ENCODE peak calls at places on chromosomes 7 and 10, in six cellular contexts. One of them, this sample, is unnamed.

GRCh38 chr7:95622001-95622549 is 25.8 kb upstream of the PDK4 start:
- DNase-seq in H9: no peak
- DNase-seq in IMR-90: no peak
- DNase-seq in H1: no peak
- DNase-seq in trophoblast cell: no peak
- DNase-seq in neuronal stem cell: no peak
- DNase-seq in this sample: no peak

GRCh38 chr7:28745351-28745750 is 212.8 kb downstream of the TRIL start:
- DNase-seq in H9: no peak
- DNase-seq in IMR-90: no peak
- DNase-seq in H1: no peak
- DNase-seq in trophoblast cell: no peak
- DNase-seq in neuronal stem cell: no peak
- DNase-seq in this sample: no peak

GRCh38 chr7:28405662-28406061 is 6.7 kb upstream of the CREB5 start:
- DNase-seq in H9: no peak
- DNase-seq in IMR-90: peak; percentile 97
- DNase-seq in H1: no peak
- DNase-seq in trophoblast cell: peak; percentile 36
- DNase-seq in neuronal stem cell: no peak
- DNase-seq in this sample: peak; percentile 29

GRCh38 chr10:72335394-72336258 is 19.1 kb downstream of the DNAJB12 start:
- DNase-seq in H9: no peak
- DNase-seq in IMR-90: no peak
- DNase-seq in H1: no peak
- DNase-seq in trophoblast cell: no peak
- DNase-seq in neuronal stem cell: no peak
- DNase-seq in this sample: peak; percentile 78

GRCh38 chr10:110420401-110421193 is 77.1 kb upstream of the DUSP5 start:
- DNase-seq in H9: no peak
- DNase-seq in IMR-90: peak; percentile 61
- DNase-seq in H1: no peak
- DNase-seq in trophoblast cell: no peak
- DNase-seq in neuronal stem cell: no peak
- DNase-seq in this sample: peak; percentile 65

GRCh38 chr7:89661876-89662275 is 492.4 kb upstream of the STEAP1 start:
- DNase-seq in H9: no peak
- DNase-seq in IMR-90: no peak
- DNase-seq in H1: no peak
- DNase-seq in trophoblast cell: no peak
- DNase-seq in neuronal stem cell: no peak
- DNase-seq in this sample: no peak

GRCh38 chr7:111223802-111224253 is 132.9 kb downstream of the LRRN3 start:
- DNase-seq in H9: no peak
- DNase-seq in IMR-90: no peak
- DNase-seq in H1: no peak
- DNase-seq in trophoblast cell: no peak
- DNase-seq in neuronal stem cell: no peak
- DNase-seq in this sample: no peak

GRCh38 chr10:101007099-101007711 is 7.6 kb downstream of the LZTS2 start:
- DNase-seq in H9: no peak
- DNase-seq in IMR-90: peak; percentile 66
- DNase-seq in H1: no peak
- DNase-seq in trophoblast cell: no peak
- DNase-seq in neuronal stem cell: no peak
- DNase-seq in this sample: no peak

GRCh38 chr10:89515031-89515841 is 20.2 kb downstream of the SLC16A12 start:
- DNase-seq in H9: no peak
- DNase-seq in IMR-90: peak; percentile 100
- DNase-seq in H1: no peak
- DNase-seq in trophoblast cell: no peak
- DNase-seq in neuronal stem cell: no peak
- DNase-seq in this sample: peak; percentile 96

GRCh38 chr7:51315393-51316261 is 982 bp downstream of the COBL start:
- DNase-seq in H9: peak; percentile 56
- DNase-seq in IMR-90: no peak
- DNase-seq in H1: no peak
- DNase-seq in trophoblast cell: peak; percentile 83
- DNase-seq in neuronal stem cell: peak; percentile 42
- DNase-seq in this sample: peak; percentile 11

GRCh38 chr7:141844256-141844655 is 3.0 kb upstream of the PRSS37 start:
- DNase-seq in H9: no peak
- DNase-seq in IMR-90: no peak
- DNase-seq in H1: no peak
- DNase-seq in trophoblast cell: no peak
- DNase-seq in neuronal stem cell: no peak
- DNase-seq in this sample: no peak

GRCh38 chr7:7681191-7681935 is 37.0 kb downstream of the RPA3 start:
- DNase-seq in H9: no peak
- DNase-seq in IMR-90: peak; percentile 61
- DNase-seq in H1: no peak
- DNase-seq in trophoblast cell: peak; percentile 89
- DNase-seq in neuronal stem cell: peak; percentile 18
- DNase-seq in this sample: peak; percentile 71

GRCh38 chr10:78804356-78805032 is 264.3 kb upstream of the ZMIZ1 start:
- DNase-seq in H9: no peak
- DNase-seq in IMR-90: no peak
- DNase-seq in H1: no peak
- DNase-seq in trophoblast cell: no peak
- DNase-seq in neuronal stem cell: no peak
- DNase-seq in this sample: peak; percentile 28

GRCh38 chr7:50781371-50781770 is 1.3 kb downstream of the GRB10 start:
- DNase-seq in H9: no peak
- DNase-seq in IMR-90: no peak
- DNase-seq in H1: no peak
- DNase-seq in trophoblast cell: peak; percentile 30
- DNase-seq in neuronal stem cell: no peak
- DNase-seq in this sample: no peak

GRCh38 chr10:120948889-120949382 is 97.8 kb downstream of the WDR11 start:
- DNase-seq in H9: peak; percentile 75
- DNase-seq in IMR-90: peak; percentile 55
- DNase-seq in H1: peak; percentile 44
- DNase-seq in trophoblast cell: peak; percentile 82
- DNase-seq in neuronal stem cell: peak; percentile 67
- DNase-seq in this sample: peak; percentile 69

GRCh38 chr10:96511044-96511945 is 2.4 kb downstream of the TLL2 start:
- DNase-seq in H9: peak; percentile 86
- DNase-seq in IMR-90: peak; percentile 17
- DNase-seq in H1: peak; percentile 44
- DNase-seq in trophoblast cell: peak; percentile 84
- DNase-seq in neuronal stem cell: no peak
- DNase-seq in this sample: peak; percentile 31

GRCh38 chr7:125316451-125316850 is 386.8 kb upstream of the POT1 start:
- DNase-seq in H9: peak; percentile 91
- DNase-seq in IMR-90: no peak
- DNase-seq in H1: peak; percentile 68
- DNase-seq in trophoblast cell: peak; percentile 3
- DNase-seq in neuronal stem cell: peak; percentile 35
- DNase-seq in this sample: peak; percentile 37
- H3K4ac ChIP-seq in H9: no peak overlapping the region
- H3K4ac ChIP-seq in IMR-90: no peak overlapping the region
- H3K4ac ChIP-seq in H1: no peak overlapping the region
- H3K4ac ChIP-seq in trophoblast cell: no peak overlapping the region
- H3K4ac ChIP-seq in neuronal stem cell: no peak overlapping the region
- H3K4ac ChIP-seq in this sample: no peak overlapping the region

GRCh38 chr10:10794776-10795175 is 222.9 kb upstream of the CELF2 start:
- DNase-seq in H9: no peak
- DNase-seq in IMR-90: peak; percentile 83
- DNase-seq in H1: no peak
- DNase-seq in trophoblast cell: no peak
- DNase-seq in neuronal stem cell: no peak
- DNase-seq in this sample: peak; percentile 93

GRCh38 chr10:10798543-10799192 is 219.0 kb upstream of the CELF2 start:
- DNase-seq in H9: peak; percentile 48
- DNase-seq in IMR-90: no peak
- DNase-seq in H1: no peak
- DNase-seq in trophoblast cell: no peak
- DNase-seq in neuronal stem cell: no peak
- DNase-seq in this sample: no peak

GRCh38 chr10:10797467-10797866 is 220.2 kb upstream of the CELF2 start:
- DNase-seq in H9: no peak
- DNase-seq in IMR-90: no peak
- DNase-seq in H1: no peak
- DNase-seq in trophoblast cell: no peak
- DNase-seq in neuronal stem cell: no peak
- DNase-seq in this sample: no peak

GRCh38 chr10:10796061-10796773 is 221.5 kb upstream of the CELF2 start:
- DNase-seq in H9: no peak
- DNase-seq in IMR-90: peak; percentile 38
- DNase-seq in H1: no peak
- DNase-seq in trophoblast cell: no peak
- DNase-seq in neuronal stem cell: no peak
- DNase-seq in this sample: peak; percentile 44

GRCh38 chr10:10798021-10798420 is 219.7 kb upstream of the CELF2 start:
- DNase-seq in H9: no peak
- DNase-seq in IMR-90: no peak
- DNase-seq in H1: no peak
- DNase-seq in trophoblast cell: no peak
- DNase-seq in neuronal stem cell: peak; percentile 5
- DNase-seq in this sample: no peak
- H3K27ac ChIP-seq in H9: no peak overlapping the region
- H3K27ac ChIP-seq in IMR-90: peak overlapping the region; percentile 70
- H3K27ac ChIP-seq in H1: no peak overlapping the region
- H3K27ac ChIP-seq in trophoblast cell: no peak overlapping the region
- H3K27ac ChIP-seq in neuronal stem cell: no peak overlapping the region
- H3K27ac ChIP-seq in this sample: peak overlapping the region; percentile 81

GRCh38 chr7:1409555-1409954 is 49.7 kb downstream of the MICALL2 start:
- DNase-seq in H9: no peak
- DNase-seq in IMR-90: no peak
- DNase-seq in H1: no peak
- DNase-seq in trophoblast cell: no peak
- DNase-seq in neuronal stem cell: no peak
- DNase-seq in this sample: no peak

GRCh38 chr7:1410992-1411391 is 48.3 kb downstream of the MICALL2 start:
- DNase-seq in H9: no peak
- DNase-seq in IMR-90: no peak
- DNase-seq in H1: no peak
- DNase-seq in trophoblast cell: no peak
- DNase-seq in neuronal stem cell: no peak
- DNase-seq in this sample: no peak

GRCh38 chr7:1413936-1414639 is 45.2 kb downstream of the MICALL2 start:
- DNase-seq in H9: no peak
- DNase-seq in IMR-90: no peak
- DNase-seq in H1: no peak
- DNase-seq in trophoblast cell: no peak
- DNase-seq in neuronal stem cell: no peak
- DNase-seq in this sample: no peak

GRCh38 chr7:1412322-1413261 is 46.7 kb downstream of the MICALL2 start:
- DNase-seq in H9: peak; percentile 90
- DNase-seq in IMR-90: peak; percentile 71
- DNase-seq in H1: peak; percentile 70
- DNase-seq in trophoblast cell: peak; percentile 89
- DNase-seq in neuronal stem cell: peak; percentile 90
- DNase-seq in this sample: peak; percentile 73

DNA sequence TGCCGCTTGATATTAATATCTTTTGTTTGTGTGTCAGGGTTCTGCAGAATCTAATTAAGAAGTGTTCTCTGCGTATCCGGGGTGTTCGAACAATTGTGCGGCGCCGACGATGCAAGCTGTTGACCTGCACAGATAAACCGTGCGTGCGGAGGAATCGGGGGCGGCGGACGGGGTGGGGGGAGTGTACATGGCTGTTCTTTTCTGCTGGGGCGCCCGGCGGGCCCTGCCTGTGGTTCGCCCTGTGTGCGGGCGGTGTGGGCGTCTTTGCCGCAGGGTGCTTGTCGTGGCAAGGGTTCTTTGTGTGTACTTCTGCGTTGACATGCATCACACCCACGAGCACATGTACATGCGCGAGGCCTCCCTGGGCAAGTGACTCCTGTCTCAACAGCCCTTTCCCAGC is 47.9 kb downstream of the MICALL2 start:
- DNase-seq in H9: no peak
- DNase-seq in IMR-90: no peak
- DNase-seq in H1: no peak
- DNase-seq in trophoblast cell: no peak
- DNase-seq in neuronal stem cell: no peak
- DNase-seq in this sample: no peak
- H3K9me3 ChIP-seq in H9: no peaks in the 10 kb centered on the region
- H3K9me3 ChIP-seq in IMR-90: no peaks in the 10 kb centered on the region
- H3K9me3 ChIP-seq in H1: no peaks in the 10 kb centered on the region
- H3K9me3 ChIP-seq in trophoblast cell: peaks cover 6% of the 10 kb centered on the region
- H3K9me3 ChIP-seq in neuronal stem cell: no peaks in the 10 kb centered on the region
- H3K9me3 ChIP-seq in this sample: no peaks in the 10 kb centered on the region

GRCh38 chr7:105907129-105907846 is 30.9 kb upstream of the ATXN7L1 start:
- DNase-seq in H9: no peak
- DNase-seq in IMR-90: no peak
- DNase-seq in H1: no peak
- DNase-seq in trophoblast cell: no peak
- DNase-seq in neuronal stem cell: no peak
- DNase-seq in this sample: no peak
- H3K4ac ChIP-seq in H9: no peak overlapping the region
- H3K4ac ChIP-seq in IMR-90: no peak overlapping the region
- H3K4ac ChIP-seq in H1: no peak overlapping the region
- H3K4ac ChIP-seq in trophoblast cell: no peak overlapping the region
- H3K4ac ChIP-seq in neuronal stem cell: no peak overlapping the region
- H3K4ac ChIP-seq in this sample: no peak overlapping the region

DNA sequence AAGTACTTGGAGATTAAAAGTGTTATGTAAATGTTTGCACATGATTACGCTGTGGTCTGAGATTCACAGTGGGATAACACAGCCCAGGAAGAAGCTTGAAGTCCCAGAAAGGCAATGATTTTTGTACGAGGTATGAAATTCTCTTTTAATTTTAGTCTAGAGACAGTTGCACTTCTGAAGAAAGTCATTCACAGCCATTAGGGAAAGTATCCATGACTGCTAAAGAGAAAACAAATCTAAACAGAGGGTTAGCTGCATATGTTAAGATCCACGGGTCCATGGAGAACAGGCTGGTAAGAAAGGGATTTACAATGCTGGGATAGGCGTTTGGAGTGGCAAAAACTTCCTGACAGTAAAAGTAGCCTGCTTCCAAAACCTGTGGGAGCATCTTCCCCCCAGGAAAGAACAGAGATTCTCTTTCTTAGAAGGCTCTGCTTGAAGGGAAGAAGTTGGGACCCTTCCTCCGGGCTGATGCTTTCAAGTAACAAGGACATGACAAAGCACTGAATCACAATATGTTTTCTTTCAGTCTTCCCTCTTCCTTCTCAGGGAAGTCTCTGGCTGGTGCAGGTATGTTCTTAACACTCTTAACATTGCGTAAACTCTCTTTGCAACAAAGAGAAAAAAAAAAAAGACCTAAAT is 220.8 kb upstream of the CELF2 start:
- DNase-seq in H9: no peak
- DNase-seq in IMR-90: peak; percentile 44
- DNase-seq in H1: no peak
- DNase-seq in trophoblast cell: no peak
- DNase-seq in neuronal stem cell: no peak
- DNase-seq in this sample: peak; percentile 53
- H3K27ac ChIP-seq in H9: peak overlapping the region; percentile 75
- H3K27ac ChIP-seq in IMR-90: peak overlapping the region; percentile 82
- H3K27ac ChIP-seq in H1: no peak overlapping the region
- H3K27ac ChIP-seq in trophoblast cell: no peak overlapping the region
- H3K27ac ChIP-seq in neuronal stem cell: no peak overlapping the region
- H3K27ac ChIP-seq in this sample: peak overlapping the region; percentile 81

DNA sequence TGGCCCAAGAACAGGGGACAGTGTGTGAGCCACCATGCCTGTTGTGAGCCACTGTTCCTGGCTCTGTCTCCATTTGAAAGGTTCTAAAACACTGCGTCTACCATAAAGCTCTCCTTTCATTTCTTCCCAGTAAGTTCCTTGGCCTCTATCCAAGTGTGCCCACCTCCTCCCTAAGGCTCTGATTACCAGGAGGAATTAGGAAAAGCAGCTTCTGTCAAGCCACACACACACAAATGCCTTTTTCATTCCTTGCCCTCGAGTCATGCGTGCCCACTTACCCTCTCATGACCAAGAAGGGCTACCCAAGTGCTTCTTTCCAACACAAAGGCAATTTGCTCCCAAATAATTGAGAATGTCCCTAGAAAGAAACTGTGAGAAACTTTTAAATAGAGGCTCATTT is 70.8 kb upstream of the PARD3 start:
- DNase-seq in H9: no peak
- DNase-seq in IMR-90: no peak
- DNase-seq in H1: no peak
- DNase-seq in trophoblast cell: no peak
- DNase-seq in neuronal stem cell: no peak
- DNase-seq in this sample: no peak
- H3K9me3 ChIP-seq in H9: no peaks in the 10 kb centered on the region
- H3K9me3 ChIP-seq in IMR-90: no peaks in the 10 kb centered on the region
- H3K9me3 ChIP-seq in H1: no peaks in the 10 kb centered on the region
- H3K9me3 ChIP-seq in trophoblast cell: no peaks in the 10 kb centered on the region
- H3K9me3 ChIP-seq in neuronal stem cell: no peaks in the 10 kb centered on the region
- H3K9me3 ChIP-seq in this sample: no peaks in the 10 kb centered on the region

This sample was measured in mesenchymal stem cell.